ENCODE peak calls at places on chromosomes 5 and 9, in five cellular contexts. T, N, L, D and B are unnamed samples.
A peak's percentile ranks its signal among the peaks of the same experiment; 100 is the strongest.

GRCh38 chr5:34460496-34460895 is 195.6 kb upstream of the RAI14 start:
- DNase-seq in N (no peak), T (no peak), D (no peak), L (no peak), B (no peak)

GRCh38 chr5:96807099-96807654 is 568 bp downstream of the ERAP1 start:
- DNase-seq in D (peak; percentile 83), L (peak; percentile 82), T (peak; percentile 94), N (peak; percentile 80), B (no peak)

GRCh38 chr9:118009585-118009984 is 305.4 kb downstream of the TLR4 start:
- DNase-seq in T (no peak), D (no peak), L (no peak), N (no peak), B (no peak)

GRCh38 chr5:157300564-157300963 is 34.6 kb downstream of the CYFIP2 start:
- DNase-seq in T (no peak), L (no peak), N (no peak), D (no peak), B (no peak)

GRCh38 chr5:149271195-149271716 is 403 bp upstream of the AFAP1L1 start:
- DNase-seq in D (no peak), L (no peak), N (no peak), T (no peak), B (no peak)

GRCh38 chr5:39423331-39423751 is 1.4 kb downstream of the DAB2 start:
- DNase-seq in L (peak; percentile 12), D (no peak), T (no peak), N (no peak), B (no peak)

GRCh38 chr5:125142439-125142838 is 396.0 kb upstream of the ZNF608 start:
- DNase-seq in L (no peak), N (no peak), T (no peak), D (no peak), B (no peak)

GRCh38 chr5:82793808-82794419 is 283.3 kb downstream of the TMEM167A start:
- DNase-seq in D (peak; percentile 15), T (no peak), L (peak; percentile 6), N (peak; percentile 31), B (no peak)

GRCh38 chr5:140588311-140589070 is 23.9 kb downstream of the SLC35A4 start:
- DNase-seq in L (no peak), N (no peak), T (no peak), D (no peak), B (no peak)

GRCh38 chr9:134604834-134605233 is 36.8 kb upstream of the COL5A1 start:
- DNase-seq in D (no peak), N (no peak), L (peak; percentile 1), T (no peak), B (no peak)

GRCh38 chr9:90659626-90660364 is 17.2 kb upstream of the DIRAS2 start:
- DNase-seq in L (no peak), N (no peak), D (no peak), T (no peak), B (no peak)

GRCh38 chr5:177176175-177176704 is 42.7 kb downstream of the NSD1 start:
- DNase-seq in D (no peak), N (no peak), T (peak; percentile 13), L (no peak), B (no peak)

GRCh38 chr5:74251106-74252032 is 389.2 kb downstream of the ENC1 start:
- DNase-seq in N (no peak), D (peak; percentile 34), L (peak; percentile 50), T (no peak), B (no peak)

GRCh38 chr5:5017827-5018559 is 122.1 kb upstream of the ADAMTS16 start:
- DNase-seq in N (no peak), T (no peak), L (no peak), D (peak; percentile 6), B (no peak)

GRCh38 chr9:113809192-113809482 is 67.0 kb upstream of the ZNF618 start:
- DNase-seq in L (no peak), T (no peak), D (no peak), N (no peak), B (no peak)

GRCh38 chr5:129063483-129064136 is 30.9 kb upstream of the ISOC1 start:
- DNase-seq in D (no peak), N (no peak), T (no peak), L (peak; percentile 11), B (no peak)

GRCh38 chr5:53303105-53303504 is 177.3 kb upstream of the FST start:
- DNase-seq in L (no peak), D (no peak), N (no peak), T (no peak), B (no peak)

GRCh38 chr5:177310757-177311173 is 933 bp downstream of the MXD3 start:
- DNase-seq in L (no peak), D (no peak), N (no peak), T (no peak), B (no peak)

GRCh38 chr9:19640023-19640422 is 148.8 kb downstream of the SLC24A2 start:
- DNase-seq in T (no peak), N (no peak), D (no peak), L (no peak), B (no peak)

GRCh38 chr5:21649969-21650368 is 1203.2 kb downstream of the CDH12 start:
- DNase-seq in L (no peak), D (no peak), N (no peak), T (no peak), B (no peak)

GRCh38 chr9:121992571-121993212 is 100.4 kb downstream of the TTLL11 start:
- DNase-seq in D (peak; percentile 80), N (peak; percentile 53), T (no peak), L (peak; percentile 67), B (peak; percentile 34)

GRCh38 chr5:93117753-93118531 is 463.1 kb downstream of the NR2F1-AS1 start:
- DNase-seq in L (no peak), N (no peak), D (no peak), T (no peak), B (no peak)

GRCh38 chr9:35945341-35946018 is 12.5 kb downstream of the OR2S2 start:
- DNase-seq in T (peak; percentile 86), D (peak; percentile 83), N (peak; percentile 74), L (peak; percentile 85), B (peak; percentile 53)

GRCh38 chr5:179603308-179603707 is 20.2 kb downstream of the HNRNPH1 start:
- DNase-seq in D (no peak), L (no peak), T (peak; percentile 62), N (no peak), B (no peak)

GRCh38 chr5:31000287-31000686 is 193.2 kb upstream of the CDH6 start:
- DNase-seq in T (no peak), L (no peak), D (no peak), N (no peak), B (no peak)

GRCh38 chr5:1512541-1513291 is 11.0 kb downstream of the LPCAT1 start:
- DNase-seq in N (peak; percentile 28), T (peak; percentile 64), L (no peak), D (peak; percentile 0), B (no peak)

GRCh38 chr5:77138981-77139380 is 51.9 kb upstream of the ZBED3 start:
- DNase-seq in N (no peak), D (peak; percentile 75), T (no peak), L (no peak), B (no peak)

GRCh38 chr5:150161242-150162141 is 5.1 kb upstream of the CDX1 start:
- DNase-seq in L (peak; percentile 85), T (peak; percentile 89), D (peak; percentile 73), N (peak; percentile 83), B (peak; percentile 55)

GRCh38 chr5:132641241-132641723 is 16.7 kb upstream of the IL13 start:
- DNase-seq in L (no peak), D (no peak), T (no peak), N (no peak), B (no peak)

DNA sequence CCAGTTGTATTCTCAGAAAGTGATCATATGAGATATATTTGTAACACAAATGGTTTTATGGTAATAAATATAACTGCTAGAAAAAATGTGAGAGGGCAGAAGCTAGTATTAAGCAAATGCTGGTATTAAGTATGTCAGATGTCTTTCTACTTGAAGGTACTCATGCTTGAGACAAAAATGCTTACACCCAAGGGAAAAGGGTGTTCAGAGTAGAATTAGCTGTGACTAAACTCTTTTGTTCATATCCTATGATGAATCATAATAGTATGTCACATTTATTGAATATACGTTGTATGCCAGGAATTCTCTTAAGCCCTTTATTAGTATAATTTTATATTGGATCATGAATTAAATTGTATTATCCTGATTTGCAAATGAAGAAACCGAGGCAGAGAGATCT is 2.2 kb downstream of the ADGRV1 start:
- DNase-seq in N (no peak), L (no peak), D (no peak), T (no peak), B (no peak)
- H3K27me3 ChIP-seq in N (no peaks in the 10 kb centered on the region), L (peaks cover 60% of the 10 kb centered on the region), D (no peaks in the 10 kb centered on the region), T (peaks cover 48% of the 10 kb centered on the region), B (peaks cover 39% of the 10 kb centered on the region)

DNA sequence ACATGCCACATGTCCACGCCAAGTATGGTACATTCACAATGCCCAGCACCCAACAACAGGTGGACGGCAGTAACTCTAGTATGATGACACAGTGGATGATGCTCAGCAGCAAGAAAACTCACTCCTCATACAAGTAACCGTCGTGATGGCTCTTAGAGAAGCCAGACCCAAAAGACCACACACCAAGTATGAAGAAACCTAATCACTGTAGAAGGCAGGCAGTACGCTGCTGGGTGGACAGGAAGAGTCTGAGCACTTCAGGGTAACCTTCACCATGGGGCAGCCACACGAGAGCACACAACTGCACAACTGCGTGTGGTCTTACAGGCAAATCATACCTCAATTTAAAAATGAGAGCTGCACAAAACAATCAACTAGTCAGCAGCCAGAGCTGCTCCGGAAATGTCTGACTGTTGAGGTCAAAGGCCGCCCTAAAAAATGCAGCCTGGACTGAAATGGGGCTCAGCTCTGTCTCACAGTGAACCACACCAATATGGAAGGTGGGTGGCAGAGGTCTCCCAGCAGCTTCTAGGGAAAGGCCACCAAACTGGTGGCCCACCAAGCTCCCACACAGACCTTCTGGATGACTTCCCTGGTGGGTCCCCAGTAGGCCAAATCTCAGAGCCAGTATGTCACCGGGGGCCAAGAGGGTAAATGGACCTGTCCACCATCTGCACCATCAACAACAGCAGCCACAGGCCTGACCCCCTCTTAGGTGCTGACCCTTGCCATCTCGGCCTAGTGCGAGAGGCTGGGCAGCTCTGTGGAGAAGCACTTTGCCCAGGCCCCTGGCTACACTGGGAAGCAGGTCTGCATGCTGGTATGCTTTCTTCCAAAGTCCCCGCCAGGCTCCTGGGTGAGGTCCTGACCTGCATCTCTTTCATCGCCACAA is 17.8 kb downstream of the BICD2 start:
- DNase-seq in T (no peak), D (no peak), N (no peak), L (no peak), B (no peak)
- H3K4me1 ChIP-seq in T (peaks cover 53% of the 10 kb centered on the region), D (peaks cover 26% of the 10 kb centered on the region), N (peaks cover 41% of the 10 kb centered on the region), L (peaks cover 62% of the 10 kb centered on the region), B (peaks cover 11% of the 10 kb centered on the region)

DNA sequence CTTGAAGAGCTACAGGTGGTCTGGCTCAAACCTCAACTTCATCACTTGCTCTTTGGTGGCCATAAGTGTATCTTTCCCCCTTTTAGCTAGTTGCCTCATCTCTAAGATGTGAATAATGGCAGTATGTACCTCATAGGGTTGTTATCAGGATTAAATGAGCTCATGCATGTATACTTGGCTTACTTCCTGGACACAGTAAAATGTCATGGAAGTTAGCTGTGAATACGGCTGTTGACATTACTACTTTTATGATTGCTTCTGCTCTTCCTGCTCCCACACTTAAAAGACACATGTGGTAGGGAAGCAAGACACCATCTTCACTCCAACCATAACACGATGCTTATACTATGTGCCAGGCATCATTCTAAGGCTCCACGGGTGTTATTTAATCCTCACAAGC is 114.5 kb upstream of the GPR151 start:
- DNase-seq in D (no peak), T (no peak), L (no peak), N (no peak), B (no peak)
- H3K27me3 ChIP-seq in D (no peaks in the 10 kb centered on the region), T (no peaks in the 10 kb centered on the region), L (no peaks in the 10 kb centered on the region), N (no peaks in the 10 kb centered on the region), B (no peaks in the 10 kb centered on the region)

DNA sequence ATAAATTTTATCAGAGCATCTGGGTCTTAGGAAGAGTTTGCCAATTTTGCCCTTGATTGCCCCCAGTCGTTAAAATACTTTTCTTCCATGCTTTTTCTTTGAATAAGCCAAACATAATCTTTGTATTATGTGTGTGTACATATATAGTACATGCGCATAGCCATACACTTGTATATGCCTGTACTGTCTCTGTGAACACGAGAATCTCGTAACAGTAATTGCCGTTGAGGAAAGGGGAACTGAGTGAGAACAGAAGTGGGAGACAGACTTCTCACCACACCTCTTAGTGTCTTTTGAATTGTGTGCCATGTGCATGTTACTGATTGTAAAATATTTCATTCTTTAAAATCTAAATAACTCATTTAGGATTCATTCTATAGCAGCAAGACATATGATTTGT is 79.6 kb upstream of the GRHPR start:
- DNase-seq in D (no peak), L (no peak), N (no peak), T (no peak), B (no peak)
- H3K4me1 ChIP-seq in D (peaks cover 8% of the 10 kb centered on the region), L (no peaks in the 10 kb centered on the region), N (no peaks in the 10 kb centered on the region), T (no peaks in the 10 kb centered on the region), B (no peaks in the 10 kb centered on the region)